ENCODE peak calls at places on chromosomes 12 and 14, in four cellular contexts. One of them, this sample, is unnamed.
A peak's percentile ranks its signal among the peaks of the same experiment; 100 is the strongest.

GRCh38 chr14:99155173-99155777 is 116.7 kb downstream of the BCL11B start:
- DNase-seq in SK-N-SH: no peak
- DNase-seq in A549: no peak
- DNase-seq in IMR-90: no peak
- DNase-seq in this sample: no peak

GRCh38 chr12:53765891-53766290 is 14.1 kb upstream of the CISTR start:
- DNase-seq in SK-N-SH: no peak
- DNase-seq in A549: no peak
- DNase-seq in IMR-90: peak; percentile 50
- DNase-seq in this sample: no peak

GRCh38 chr12:116333402-116333801 is 55.9 kb upstream of the MED13L start:
- DNase-seq in SK-N-SH: no peak
- DNase-seq in A549: no peak
- DNase-seq in IMR-90: no peak
- DNase-seq in this sample: no peak

GRCh38 chr12:129871991-129872969 is 31.5 kb downstream of the TMEM132D start:
- DNase-seq in SK-N-SH: no peak
- DNase-seq in A549: no peak
- DNase-seq in IMR-90: no peak
- DNase-seq in this sample: no peak

GRCh38 chr12:46089414-46090162 is 99.2 kb upstream of the SCAF11 start:
- DNase-seq in SK-N-SH: no peak
- DNase-seq in A549: no peak
- DNase-seq in IMR-90: no peak
- DNase-seq in this sample: no peak

GRCh38 chr14:72000907-72001306 is 68.7 kb downstream of the RGS6 start:
- DNase-seq in SK-N-SH: no peak
- DNase-seq in A549: no peak
- DNase-seq in IMR-90: no peak
- DNase-seq in this sample: no peak

GRCh38 chr12:116306536-116306935 is 29.0 kb upstream of the MED13L start:
- DNase-seq in SK-N-SH: no peak
- DNase-seq in A549: no peak
- DNase-seq in IMR-90: no peak
- DNase-seq in this sample: no peak

GRCh38 chr12:9273276-9273675 is 65.1 kb upstream of the PZP start:
- DNase-seq in SK-N-SH: no peak
- DNase-seq in A549: no peak
- DNase-seq in IMR-90: peak; percentile 58
- DNase-seq in this sample: no peak

GRCh38 chr14:56131865-56132830 is 13.9 kb downstream of the PELI2 start:
- DNase-seq in SK-N-SH: no peak
- DNase-seq in A549: no peak
- DNase-seq in IMR-90: no peak
- DNase-seq in this sample: no peak

GRCh38 chr12:66964629-66965028 is 285.8 kb upstream of the GRIP1 start:
- DNase-seq in SK-N-SH: no peak
- DNase-seq in A549: no peak
- DNase-seq in IMR-90: no peak
- DNase-seq in this sample: no peak

GRCh38 chr12:122967151-122967550 is 888 bp upstream of the ABCB9 start:
- DNase-seq in SK-N-SH: no peak
- DNase-seq in A549: no peak
- DNase-seq in IMR-90: no peak
- DNase-seq in this sample: no peak

GRCh38 chr12:52215587-52216031 is 17.4 kb upstream of the KRT7 start:
- DNase-seq in SK-N-SH: peak; percentile 74
- DNase-seq in A549: peak; percentile 93
- DNase-seq in IMR-90: peak; percentile 79
- DNase-seq in this sample: peak; percentile 12

GRCh38 chr12:116977465-116978380 is 67.0 kb downstream of the FBXW8 start:
- DNase-seq in SK-N-SH: no peak
- DNase-seq in A549: no peak
- DNase-seq in IMR-90: no peak
- DNase-seq in this sample: no peak

GRCh38 chr12:75953312-75953906 is 78.2 kb downstream of the PHLDA1 start:
- DNase-seq in SK-N-SH: no peak
- DNase-seq in A549: peak; percentile 88
- DNase-seq in IMR-90: peak; percentile 63
- DNase-seq in this sample: no peak

GRCh38 chr12:28893365-28893764 is 255.7 kb upstream of the FAR2 start:
- DNase-seq in SK-N-SH: no peak
- DNase-seq in A549: no peak
- DNase-seq in IMR-90: peak; percentile 34
- DNase-seq in this sample: no peak

DNA sequence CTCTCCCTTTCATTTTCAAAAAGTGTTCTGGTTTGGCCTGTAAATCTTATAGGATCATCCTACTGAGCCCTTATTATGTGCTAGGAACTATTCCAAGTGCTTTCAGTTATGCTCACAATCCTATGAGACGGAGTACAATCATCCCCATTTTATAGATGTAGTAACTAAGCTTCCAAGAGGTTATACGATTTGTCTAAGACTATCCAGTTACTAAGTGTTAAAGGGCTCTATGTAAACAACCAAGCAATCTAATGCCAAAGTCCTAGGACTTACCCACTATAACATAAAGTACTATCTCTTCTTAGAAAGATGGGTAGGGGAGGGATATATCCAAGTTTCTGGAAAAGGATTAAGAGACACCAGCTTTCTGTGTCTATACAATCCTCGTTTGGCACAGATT is 6.7 kb downstream of the CFL2 start:
- DNase-seq in SK-N-SH: no peak
- DNase-seq in A549: no peak
- DNase-seq in IMR-90: no peak
- DNase-seq in this sample: no peak
- TF ChIP-seq RCOR1 in SK-N-SH: no peak
- TF ChIP-seq RCOR1 in A549: no peak
- TF ChIP-seq RCOR1 in IMR-90: no peak
- TF ChIP-seq RCOR1 in this sample: no peak

DNA sequence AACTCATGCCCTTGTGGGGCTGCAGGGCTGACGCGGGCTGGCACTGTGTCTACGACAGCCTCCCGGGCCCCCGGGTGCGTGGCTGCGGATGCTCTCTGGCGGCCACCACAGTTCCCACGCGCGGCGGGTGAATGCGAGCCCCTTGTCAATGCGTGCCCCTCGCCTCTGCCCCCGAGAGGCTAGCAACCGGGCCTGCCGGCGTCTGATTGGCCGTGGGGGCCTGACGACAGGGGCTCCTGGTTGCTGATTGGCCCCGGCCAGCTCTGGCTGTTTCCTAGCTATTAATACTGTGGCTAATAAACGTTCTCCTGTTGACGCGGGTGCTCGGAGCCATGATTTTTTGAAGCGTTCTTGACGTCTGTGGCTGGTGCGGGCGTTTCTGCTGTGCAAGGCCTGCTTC is 1.8 kb upstream of the MEG3 start:
- DNase-seq in SK-N-SH: peak; percentile 68
- DNase-seq in A549: no peak
- DNase-seq in IMR-90: peak; percentile 49
- DNase-seq in this sample: no peak
- TF ChIP-seq RCOR1 in SK-N-SH: no peak
- TF ChIP-seq RCOR1 in A549: no peak
- TF ChIP-seq RCOR1 in IMR-90: no peak
- TF ChIP-seq RCOR1 in this sample: no peak

GRCh38 chr12:85468356-85469157 is 188.5 kb downstream of the ALX1 start:
- DNase-seq in SK-N-SH: peak; percentile 47
- DNase-seq in A549: peak; percentile 78
- DNase-seq in IMR-90: peak; percentile 68
- DNase-seq in this sample: no peak
- TF ChIP-seq RCOR1 in SK-N-SH: no peak
- TF ChIP-seq RCOR1 in A549: no peak
- TF ChIP-seq RCOR1 in IMR-90: no peak
- TF ChIP-seq RCOR1 in this sample: no peak

DNA sequence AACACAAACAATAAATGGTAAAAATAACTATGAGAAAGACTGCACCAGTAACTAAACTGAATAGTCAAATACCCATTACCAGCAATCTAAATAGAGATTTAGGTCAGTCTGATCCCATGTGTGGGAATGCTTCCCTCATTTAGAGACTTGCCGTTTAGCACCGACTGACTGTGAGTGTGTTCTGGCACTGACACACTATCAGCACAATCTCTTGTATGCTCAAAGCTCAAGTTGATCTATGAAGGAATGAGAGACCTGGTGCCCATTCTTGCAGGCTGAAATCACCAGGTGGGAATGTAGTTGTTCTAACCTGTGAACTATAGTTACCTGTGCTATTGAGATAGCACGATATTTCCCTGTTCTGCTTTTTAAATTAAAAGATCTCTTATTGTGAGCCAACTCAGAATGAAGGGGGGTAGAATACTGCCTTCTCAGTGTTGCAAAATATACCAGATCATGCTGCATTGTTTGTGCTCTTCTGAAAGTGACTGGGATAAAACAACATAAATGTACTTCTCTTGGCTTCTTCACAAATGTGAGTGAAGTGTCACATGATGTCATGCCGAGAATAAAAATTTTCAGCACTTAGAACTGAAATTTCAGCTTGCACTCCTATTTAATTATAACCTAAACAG is 99.6 kb downstream of the LIN7A start:
- DNase-seq in SK-N-SH: no peak
- DNase-seq in A549: no peak
- DNase-seq in IMR-90: no peak
- DNase-seq in this sample: no peak
- TF ChIP-seq RCOR1 in SK-N-SH: no peak
- TF ChIP-seq RCOR1 in A549: no peak
- TF ChIP-seq RCOR1 in IMR-90: no peak
- TF ChIP-seq RCOR1 in this sample: no peak

GRCh38 chr12:39157696-39158342 is 252.4 kb upstream of the CPNE8 start:
- DNase-seq in SK-N-SH: no peak
- DNase-seq in A549: no peak
- DNase-seq in IMR-90: no peak
- DNase-seq in this sample: no peak
- TF ChIP-seq RCOR1 in SK-N-SH: no peak
- TF ChIP-seq RCOR1 in A549: no peak
- TF ChIP-seq RCOR1 in IMR-90: no peak
- TF ChIP-seq RCOR1 in this sample: no peak

GRCh38 chr14:68549057-68549421 is 243.8 kb downstream of the ZFP36L1 start:
- DNase-seq in SK-N-SH: no peak
- DNase-seq in A549: peak; percentile 73
- DNase-seq in IMR-90: peak; percentile 72
- DNase-seq in this sample: no peak

GRCh38 chr14:68546839-68547238 is 246.0 kb downstream of the ZFP36L1 start:
- DNase-seq in SK-N-SH: no peak
- DNase-seq in A549: peak; percentile 25
- DNase-seq in IMR-90: peak; percentile 88
- DNase-seq in this sample: no peak

GRCh38 chr14:68549966-68550705 is 242.7 kb downstream of the ZFP36L1 start:
- DNase-seq in SK-N-SH: no peak
- DNase-seq in A549: peak; percentile 50
- DNase-seq in IMR-90: no peak
- DNase-seq in this sample: no peak

GRCh38 chr14:68548194-68549056 is 244.4 kb downstream of the ZFP36L1 start:
- DNase-seq in SK-N-SH: peak; percentile 46
- DNase-seq in A549: peak; percentile 89
- DNase-seq in IMR-90: peak; percentile 98
- DNase-seq in this sample: no peak

GRCh38 chr14:68547305-68548193 is 245.3 kb downstream of the ZFP36L1 start:
- DNase-seq in SK-N-SH: no peak
- DNase-seq in A549: peak; percentile 83
- DNase-seq in IMR-90: peak; percentile 93
- DNase-seq in this sample: no peak
- TF ChIP-seq RCOR1 in SK-N-SH: no peak
- TF ChIP-seq RCOR1 in A549: no peak
- TF ChIP-seq RCOR1 in IMR-90: no peak
- TF ChIP-seq RCOR1 in this sample: no peak

GRCh38 chr14:68823434-68824206 is 30.8 kb upstream of the ZFP36L1 start:
- DNase-seq in SK-N-SH: no peak
- DNase-seq in A549: no peak
- DNase-seq in IMR-90: no peak
- DNase-seq in this sample: no peak

GRCh38 chr14:68824517-68825347 is 31.9 kb upstream of the ZFP36L1 start:
- DNase-seq in SK-N-SH: peak; percentile 86
- DNase-seq in A549: peak; percentile 90
- DNase-seq in IMR-90: peak; percentile 62
- DNase-seq in this sample: peak; percentile 80

GRCh38 chr14:68825729-68826128 is 32.9 kb upstream of the ZFP36L1 start:
- DNase-seq in SK-N-SH: no peak
- DNase-seq in A549: no peak
- DNase-seq in IMR-90: no peak
- DNase-seq in this sample: no peak

GRCh38 chr14:68824207-68824516 is 31.3 kb upstream of the ZFP36L1 start:
- DNase-seq in SK-N-SH: no peak
- DNase-seq in A549: no peak
- DNase-seq in IMR-90: no peak
- DNase-seq in this sample: no peak

GRCh38 chr14:68828728-68829127 is 35.9 kb upstream of the ZFP36L1 start:
- DNase-seq in SK-N-SH: no peak
- DNase-seq in A549: no peak
- DNase-seq in IMR-90: no peak
- DNase-seq in this sample: no peak
- TF ChIP-seq RCOR1 in SK-N-SH: no peak
- TF ChIP-seq RCOR1 in A549: no peak
- TF ChIP-seq RCOR1 in IMR-90: no peak
- TF ChIP-seq RCOR1 in this sample: no peak